ENCODE peak calls at places on chromosomes 5 and 9, in eight cellular contexts. V is RWPE1, X is NCI-H510A treated with DMSO at 0.1 percent for 48 hours, G is non-pigmented ciliary epithelial cell, Q is hepatocyte, U is NCI-H1048, I is NAMALWA, P is body of pancreas. R is an unnamed sample.

GRCh38 chr5:54902817-54903473 is 82.4 kb downstream of the ESM1 start:
- DNase-seq in P (no peak), X (peak), U (no peak), I (peak), G (peak), V (no peak), Q (no peak), R (no peak)

GRCh38 chr9:109474944-109475343 is 23.2 kb downstream of the PTPN3 start:
- DNase-seq in G (no peak), U (no peak), X (no peak), P (no peak), V (no peak), I (no peak), Q (no peak), R (no peak)

GRCh38 chr5:96316487-96316886 is 116.6 kb downstream of the PCSK1 start:
- DNase-seq in P (no peak), V (no peak), Q (no peak), X (no peak), I (no peak), G (no peak), U (no peak), R (no peak)

GRCh38 chr9:2385746-2386145 is 235.8 kb upstream of the VLDLR start:
- DNase-seq in I (no peak), X (no peak), V (no peak), Q (no peak), U (no peak), P (no peak), G (no peak), R (no peak)

GRCh38 chr5:138212828-138213160 is 329 bp downstream of the CDC23 start:
- DNase-seq in X (no peak), V (peak), P (peak), G (no peak), Q (peak), U (no peak), I (no peak), R (peak)

GRCh38 chr9:136015656-136016055 is 54.5 kb upstream of the UBAC1 start:
- DNase-seq in U (no peak), P (no peak), I (no peak), G (no peak), Q (no peak), V (no peak), X (no peak), R (no peak)

GRCh38 chr5:1108865-1109174 is 3.0 kb downstream of the SLC12A7 start:
- DNase-seq in G (no peak), I (no peak), Q (no peak), U (no peak), X (no peak), P (no peak), V (no peak), R (no peak)

GRCh38 chr9:71032779-71033178 is 88.6 kb downstream of the TRPM3 start:
- DNase-seq in P (no peak), V (no peak), X (no peak), Q (no peak), G (no peak), I (no peak), U (no peak), R (no peak)

GRCh38 chr5:139376364-139376763 is 6.7 kb downstream of the SLC23A1 start:
- DNase-seq in P (no peak), I (no peak), U (no peak), X (no peak), V (no peak), G (no peak), Q (no peak), R (no peak)

GRCh38 chr5:137564475-137564961 is 65.4 kb upstream of the SPOCK1 start:
- DNase-seq in V (no peak), X (no peak), P (no peak), I (no peak), G (no peak), Q (no peak), U (no peak), R (no peak)

GRCh38 chr5:63743096-63743798 is 219.0 kb downstream of the HTR1A start:
- DNase-seq in I (no peak), X (no peak), G (no peak), U (no peak), Q (no peak), V (no peak), P (no peak), R (no peak)

GRCh38 chr9:24011206-24011605 is 185.2 kb upstream of the ELAVL2 start:
- DNase-seq in Q (no peak), V (no peak), P (no peak), X (no peak), U (no peak), G (no peak), I (no peak), R (no peak)